ENCODE peak calls at places on chromosomes 3 and 15, in five cellular contexts. S is HFFc6; O is HCT116; I is activated CD4-positive, alpha-beta T cell treated with anti-CD3 and anti-CD28 coated beads, Interleukin-2, amount 50 U/mL, for 24 hours; F is cerebellar cortex. J is an unnamed sample.

GRCh38 chr3:138457863-138458735 is 23.7 kb downstream of the ESYT3 start:
- DNase-seq in I (no peak), O (no peak), F (no peak), S (no peak), J (no peak)

GRCh38 chr3:161291191-161291901 is 70.2 kb downstream of the NMD3 start:
- DNase-seq in O (no peak), I (no peak), S (no peak), F (peak; percentile 73), J (no peak)

GRCh38 chr3:189304465-189305341 is 132.9 kb downstream of the TPRG1 start:
- DNase-seq in I (no peak), S (no peak), O (no peak), F (peak; percentile 74), J (no peak)

GRCh38 chr3:11964553-11964952 is 39.6 kb upstream of the SYN2 start:
- DNase-seq in O (no peak), S (no peak), I (no peak), F (no peak), J (no peak)

GRCh38 chr3:23877324-23877980 is 39.3 kb downstream of the NKIRAS1 start:
- DNase-seq in S (peak; percentile 81), F (no peak), I (no peak), O (no peak), J (no peak)

GRCh38 chr15:28133281-28133680 is 34.2 kb upstream of the OCA2 start:
- DNase-seq in I (no peak), S (no peak), O (no peak), F (no peak), J (no peak)

GRCh38 chr3:194761384-194761783 is 75.7 kb downstream of the FAM43A start:
- DNase-seq in S (no peak), F (no peak), I (no peak), O (no peak), J (no peak)

GRCh38 chr3:159764211-159765024 is 224.2 kb upstream of the IL12A start:
- DNase-seq in O (no peak), F (peak; percentile 62), S (peak; percentile 85), I (no peak), J (no peak)

GRCh38 chr15:78034495-78035191 is 42.9 kb downstream of the TBC1D2B start:
- DNase-seq in F (no peak), S (no peak), O (no peak), I (peak; percentile 52), J (no peak)

GRCh38 chr3:158801200-158801599 is 654 bp upstream of the MFSD1 start:
- DNase-seq in O (no peak), S (peak; percentile 6), I (no peak), F (peak; percentile 29), J (no peak)

GRCh38 chr15:36428102-36428845 is 151.2 kb upstream of the CDIN1 start:
- DNase-seq in O (peak; percentile 96), I (no peak), S (peak; percentile 100), F (no peak), J (peak; percentile 89)

GRCh38 chr15:75008249-75009017 is 13.1 kb downstream of the SCAMP5 start:
- DNase-seq in F (no peak), O (no peak), I (no peak), S (no peak), J (no peak)

GRCh38 chr3:16795601-16796000 is 89.2 kb upstream of the PLCL2 start:
- DNase-seq in F (no peak), S (no peak), O (no peak), I (no peak), J (no peak)

GRCh38 chr3:45224824-45225464 is 1.1 kb downstream of the TMEM158 start:
- DNase-seq in I (no peak), F (peak; percentile 75), O (no peak), S (peak; percentile 76), J (no peak)

GRCh38 chr3:23923786-23924185 is 6.9 kb downstream of the RPL15 start:
- DNase-seq in F (no peak), S (peak; percentile 20), I (no peak), O (no peak), J (no peak)

GRCh38 chr3:112512320-112512719 is 13.0 kb upstream of the BTLA start:
- DNase-seq in I (no peak), S (no peak), F (no peak), O (no peak), J (no peak)

GRCh38 chr3:100158877-100159563 is 44.7 kb upstream of the FILIP1L start:
- DNase-seq in F (peak; percentile 93), O (no peak), I (no peak), S (no peak), J (no peak)

GRCh38 chr15:74631935-74632560 is 16.4 kb downstream of the CLK3 start:
- DNase-seq in S (peak; percentile 26), F (peak; percentile 72), I (peak; percentile 30), O (no peak), J (no peak)

GRCh38 chr15:85543741-85544155 is 163.3 kb downstream of the AKAP13 start:
- DNase-seq in S (no peak), F (no peak), I (no peak), O (no peak), J (no peak)

GRCh38 chr15:67769468-67770097 is 55.7 kb upstream of the SKOR1 start:
- DNase-seq in I (no peak), F (no peak), S (no peak), O (no peak), J (no peak)

GRCh38 chr3:45552031-45552772 is 42.3 kb upstream of the LIMD1 start:
- DNase-seq in S (no peak), F (no peak), O (no peak), I (no peak), J (no peak)

GRCh38 chr3:44427683-44428082 is 49.8 kb downstream of the ZNF445 start:
- DNase-seq in S (no peak), I (no peak), F (no peak), O (no peak), J (no peak)

GRCh38 chr15:59553879-59554735 is 57.5 kb upstream of the GCNT3 start:
- DNase-seq in F (no peak), O (no peak), S (peak; percentile 12), I (no peak), J (no peak)

GRCh38 chr3:192830279-192831110 is 87.2 kb downstream of the MB21D2 start:
- DNase-seq in F (no peak), O (no peak), S (no peak), I (no peak), J (no peak)